ENCODE peak calls at places on chromosomes 13 and 19, in seven cellular contexts. G, E, L, X, B, C and Y are unnamed samples.

GRCh38 chr13:21297452-21297851 is 121.0 kb downstream of the MRPL57 start:
- DNase-seq in C (no peak), L (no peak), E (no peak), X (no peak), B (peak; percentile 19), G (peak; percentile 46), Y (no peak)

GRCh38 chr13:98975822-98976261 is 2.0 kb downstream of the DOCK9 start:
- DNase-seq in L (no peak), X (no peak), C (no peak), B (peak; percentile 59), G (peak; percentile 85), E (no peak), Y (no peak)

GRCh38 chr19:18951721-18952281 is 10.8 kb upstream of the HOMER3 start:
- DNase-seq in E (no peak), G (no peak), X (no peak), B (no peak), C (no peak), L (no peak), Y (no peak)

GRCh38 chr19:29477831-29478577 is 47.8 kb upstream of the VSTM2B start:
- DNase-seq in B (no peak), L (no peak), G (peak; percentile 27), C (no peak), X (no peak), E (no peak), Y (no peak)

GRCh38 chr13:73924607-73925006 is 209.6 kb downstream of the KLF12 start:
- DNase-seq in G (no peak), L (no peak), E (no peak), X (no peak), C (no peak), B (no peak), Y (no peak)

GRCh38 chr13:33933810-33934209 is 115.9 kb downstream of the RFC3 start:
- DNase-seq in C (no peak), E (no peak), L (no peak), X (no peak), G (no peak), B (no peak), Y (no peak)

GRCh38 chr13:101085551-101085950 is 330.8 kb downstream of the NALCN start:
- DNase-seq in E (no peak), C (no peak), L (no peak), X (no peak), B (no peak), G (no peak), Y (no peak)

GRCh38 chr13:62019858-62020257 is 604.2 kb upstream of the PCDH20 start:
- DNase-seq in L (no peak), X (no peak), B (no peak), G (no peak), C (no peak), E (no peak), Y (no peak)

GRCh38 chr19:39413903-39414608 is 1.6 kb downstream of the PLEKHG2 start:
- DNase-seq in G (peak; percentile 80), E (peak; percentile 36), B (peak; percentile 60), X (no peak), C (peak; percentile 78), L (peak; percentile 40), Y (no peak)

GRCh38 chr13:80215368-80215767 is 125.6 kb downstream of the SPRY2 start:
- DNase-seq in G (no peak), X (peak; percentile 63), L (peak; percentile 39), B (no peak), E (no peak), C (no peak), Y (no peak)

GRCh38 chr19:45071969-45072790 is 4.1 kb downstream of the ZNF296 start:
- DNase-seq in C (no peak), X (no peak), E (no peak), B (no peak), L (no peak), G (peak; percentile 78), Y (no peak)

GRCh38 chr13:64993514-64994164 is 2236.5 kb downstream of the PCDH9 start:
- DNase-seq in X (no peak), B (no peak), L (no peak), G (no peak), E (no peak), C (no peak), Y (no peak)

GRCh38 chr13:48437381-48437780 is 24.5 kb upstream of the LPAR6 start:
- DNase-seq in C (peak; percentile 93), E (peak; percentile 73), B (no peak), G (no peak), L (peak; percentile 85), X (no peak), Y (no peak)

GRCh38 chr13:78168981-78169380 is 250.3 kb upstream of the EDNRB start:
- DNase-seq in E (no peak), X (no peak), L (no peak), G (peak; percentile 39), B (no peak), C (no peak), Y (no peak)

GRCh38 chr13:43516401-43516826 is 270.4 kb downstream of the ENOX1 start:
- DNase-seq in C (no peak), E (no peak), B (no peak), G (no peak), X (peak; percentile 65), L (peak; percentile 91), Y (no peak)

GRCh38 chr19:18771328-18772242 is 19.5 kb downstream of the COMP start:
- DNase-seq in X (no peak), E (no peak), B (peak; percentile 66), L (no peak), G (peak; percentile 80), C (no peak), Y (no peak)

GRCh38 chr19:48833049-48833448 is 3.2 kb downstream of the HSD17B14 start:
- DNase-seq in B (no peak), C (no peak), L (no peak), G (no peak), X (no peak), E (no peak), Y (no peak)

GRCh38 chr19:52237771-52238400 is 31.5 kb upstream of the ZNF766 start:
- DNase-seq in E (peak; percentile 33), X (peak; percentile 54), B (peak; percentile 67), C (peak; percentile 72), G (peak; percentile 84), L (peak; percentile 72), Y (no peak)

GRCh38 chr19:4923379-4923747 is 14.1 kb downstream of the UHRF1 start:
- DNase-seq in B (no peak), C (no peak), L (no peak), E (no peak), X (no peak), G (no peak), Y (no peak)

GRCh38 chr19:10037809-10038208 is 24.5 kb downstream of the RDH8 start:
- DNase-seq in X (no peak), L (no peak), E (no peak), G (no peak), C (no peak), B (no peak), Y (no peak)

GRCh38 chr19:29690842-29691241 is 24.2 kb downstream of the C19orf12 start:
- DNase-seq in G (peak; percentile 79), L (peak; percentile 66), X (no peak), C (no peak), E (no peak), B (peak; percentile 37), Y (peak; percentile 64)

GRCh38 chr13:113938246-113938645 is 35.6 kb downstream of the C13orf46 start:
- DNase-seq in C (no peak), G (no peak), E (no peak), X (no peak), B (no peak), L (no peak), Y (no peak)

GRCh38 chr13:104584481-104584880 is 1518.3 kb upstream of the SLC10A2 start:
- DNase-seq in X (no peak), E (no peak), G (no peak), L (peak; percentile 60), B (no peak), C (no peak), Y (no peak)

GRCh38 chr13:24033527-24034302 is 126.8 kb upstream of the SPATA13 start:
- DNase-seq in X (peak; percentile 88), C (no peak), E (no peak), G (no peak), L (peak; percentile 72), B (no peak), Y (no peak)

GRCh38 chr13:27834095-27834494 is 41.8 kb downstream of the GSX1 start:
- DNase-seq in G (no peak), C (no peak), L (no peak), B (no peak), X (no peak), E (no peak), Y (no peak)

GRCh38 chr13:111531505-111531904 is 211.1 kb downstream of the TEX29 start:
- DNase-seq in L (peak; percentile 20), B (no peak), X (no peak), C (no peak), G (no peak), E (no peak), Y (no peak)

GRCh38 chr19:33332248-33332647 is 29.9 kb upstream of the CEBPA start:
- DNase-seq in C (no peak), X (no peak), L (no peak), E (no peak), G (no peak), B (no peak), Y (no peak)

GRCh38 chr13:23792680-23793079 is 96.5 kb downstream of the MIPEP start:
- DNase-seq in E (no peak), C (no peak), X (no peak), L (no peak), G (no peak), B (no peak), Y (no peak)

GRCh38 chr19:43446746-43447489 is 18.5 kb downstream of the LYPD3 start:
- DNase-seq in L (peak; percentile 75), C (peak; percentile 84), X (no peak), B (peak; percentile 84), G (peak; percentile 93), E (peak; percentile 80), Y (peak; percentile 68)

GRCh38 chr13:98890920-98891319 is 86.9 kb downstream of the DOCK9 start:
- DNase-seq in C (no peak), B (no peak), E (no peak), X (no peak), L (no peak), G (peak; percentile 69), Y (no peak)

GRCh38 chr13:106795847-106796246 is 227.9 kb upstream of the ARGLU1 start:
- DNase-seq in C (no peak), X (no peak), G (peak; percentile 69), E (no peak), B (peak; percentile 22), L (no peak), Y (no peak)
- H3K4me3 ChIP-seq in C (no peak overlapping the region), X (no peak overlapping the region), G (peak overlapping the region; percentile 44), E (peak overlapping the region; percentile 47), B (peak overlapping the region; percentile 25), L (peak overlapping the region; percentile 11), Y (no peak overlapping the region)

GRCh38 chr19:56120371-56121179 is 520 bp downstream of the ZNF787 start:
- DNase-seq in G (peak; percentile 85), B (peak; percentile 74), X (no peak), E (peak; percentile 87), C (peak; percentile 83), L (peak; percentile 70), Y (peak; percentile 93)
- TF ChIP-seq CTCF in G (peak; percentile 55), B (no peak), X (no peak), E (peak; percentile 26), C (no peak), L (no peak), Y (peak; percentile 27)

GRCh38 chr13:35988648-35989081 is 142.5 kb downstream of the DCLK1 start:
- DNase-seq in C (no peak), X (no peak), L (peak; percentile 94), E (no peak), G (no peak), B (no peak), Y (no peak)
- H3K27ac ChIP-seq in C (no peak overlapping the region), X (no peak overlapping the region), L (no peak overlapping the region), E (no peak overlapping the region), G (no peak overlapping the region), B (no peak overlapping the region), Y (no peak overlapping the region)

GRCh38 chr19:56601375-56601774 is 6.3 kb downstream of the ZNF71 start:
- DNase-seq in C (no peak), B (no peak), L (no peak), E (no peak), X (no peak), G (no peak), Y (no peak)
- H3K4me3 ChIP-seq in C (no peak overlapping the region), B (no peak overlapping the region), L (no peak overlapping the region), E (no peak overlapping the region), X (no peak overlapping the region), G (no peak overlapping the region), Y (no peak overlapping the region)